ENCODE peak calls at places on chromosomes 3 and 15, in four cellular contexts. M is astrocyte of the spinal cord, R is neural progenitor cell, F is dorsolateral prefrontal cortex. D is an unnamed sample.

GRCh38 chr3:99710094-99710493 is 71.7 kb downstream of the COL8A1 start:
- DNase-seq in M (no peak), R (no peak), F (no peak), D (no peak)

GRCh38 chr3:24373198-24373959 is 121.3 kb downstream of the THRB start:
- DNase-seq in M (no peak), R (no peak), F (no peak), D (no peak)

GRCh38 chr3:175155172-175155571 is 296.0 kb downstream of the NAALADL2 start:
- DNase-seq in M (no peak), R (no peak), F (no peak), D (no peak)

GRCh38 chr3:171489348-171489747 is 29.1 kb upstream of the TNIK start:
- DNase-seq in M (no peak), R (no peak), F (no peak), D (no peak)

GRCh38 chr3:115616461-115616860 is 6.8 kb upstream of the GAP43 start:
- DNase-seq in M (no peak), R (no peak), F (no peak), D (no peak)

GRCh38 chr3:170228093-170228766 is 6.0 kb downstream of the PRKCI start:
- DNase-seq in M (no peak), R (no peak), F (no peak), D (no peak)

GRCh38 chr3:125011941-125012340 is 43.9 kb downstream of the HEG1 start:
- DNase-seq in M (peak), R (peak), F (no peak), D (no peak)

GRCh38 chr3:149371001-149371722 is 6.3 kb downstream of the TM4SF1 start:
- DNase-seq in M (no peak), R (peak), F (no peak), D (no peak)

GRCh38 chr3:22704571-22705354 is 498.4 kb upstream of the UBE2E2 start:
- DNase-seq in M (no peak), R (peak), F (no peak), D (no peak)

GRCh38 chr3:118884748-118885206 is 149.9 kb downstream of the IGSF11 start:
- DNase-seq in M (peak), R (peak), F (peak), D (peak)

GRCh38 chr3:122576174-122576940 is 1.1 kb upstream of the PARP15 start:
- DNase-seq in M (no peak), R (no peak), F (no peak), D (no peak)

GRCh38 chr15:77038312-77039216 is 32.3 kb downstream of the TSPAN3 start:
- DNase-seq in M (no peak), R (no peak), F (no peak), D (no peak)

GRCh38 chr3:189941679-189942078 is 179.0 kb downstream of the P3H2 start:
- DNase-seq in M (peak), R (no peak), F (no peak), D (no peak)

GRCh38 chr3:175932586-175932985 is 1073.5 kb downstream of the NAALADL2 start:
- DNase-seq in M (peak), R (no peak), F (no peak), D (no peak)

GRCh38 chr3:194615221-194615620 is 18.0 kb downstream of the TMEM44 start:
- DNase-seq in M (no peak), R (no peak), F (no peak), D (no peak)

D was measured in aorta.